ENCODE peak calls at places on chromosomes 7 and 10, in six cellular contexts. K is sigmoid colon, W is tibial nerve, P is testis, Z is IMR-90, N is transverse colon. X is an unnamed sample.

GRCh38 chr7:137423321-137423720 is 79.8 kb upstream of the PTN start:
- DNase-seq in K (no peak), W (no peak), P (no peak), Z (peak; percentile 86), N (no peak), X (no peak)

GRCh38 chr7:47360301-47360900 is 221.5 kb downstream of the TNS3 start:
- DNase-seq in K (no peak), W (no peak), P (no peak), Z (no peak), N (peak; percentile 4), X (no peak)

GRCh38 chr7:113774182-113774807 is 144.5 kb downstream of the PPP1R3A start:
- DNase-seq in K (no peak), W (no peak), P (peak; percentile 24), Z (peak; percentile 62), N (no peak), X (no peak)

GRCh38 chr10:109696981-109697775 is 226.1 kb downstream of the XPNPEP1 start:
- DNase-seq in K (no peak), W (peak; percentile 27), P (no peak), Z (no peak), N (no peak), X (no peak)

GRCh38 chr7:112080441-112080840 is 125.8 kb downstream of the DOCK4 start:
- DNase-seq in K (no peak), W (no peak), P (no peak), Z (peak; percentile 96), N (no peak), X (no peak)

GRCh38 chr10:70886921-70887665 is 1.3 kb downstream of the PCBD1 start:
- DNase-seq in K (no peak), W (no peak), P (no peak), Z (no peak), N (no peak), X (no peak)

GRCh38 chr7:27160147-27160545 is 3.7 kb upstream of the HOXA7 start:
- DNase-seq in K (peak; percentile 69), W (peak; percentile 14), P (no peak), Z (no peak), N (peak; percentile 37), X (no peak)

GRCh38 chr10:102460836-102461186 is 9.5 kb upstream of the C10orf95 start:
- DNase-seq in K (no peak), W (no peak), P (no peak), Z (no peak), N (no peak), X (no peak)

GRCh38 chr10:3424102-3424803 is 251.7 kb upstream of the PITRM1 start:
- DNase-seq in K (no peak), W (no peak), P (no peak), Z (no peak), N (no peak), X (no peak)

GRCh38 chr10:93074137-93074596 is 474 bp downstream of the CYP26A1 start:
- DNase-seq in K (no peak), W (no peak), P (no peak), Z (no peak), N (no peak), X (no peak)

GRCh38 chr7:150848561-150849115 is 3.7 kb upstream of the AOC1 start:
- DNase-seq in K (peak; percentile 26), W (no peak), P (no peak), Z (no peak), N (no peak), X (no peak)

GRCh38 chr10:120221873-120222485 is 235.0 kb upstream of the PLPP4 start:
- DNase-seq in K (no peak), W (no peak), P (peak; percentile 44), Z (no peak), N (no peak), X (no peak)

GRCh38 chr10:69662901-69663300 is 32.9 kb downstream of the FAM241B start:
- DNase-seq in K (no peak), W (no peak), P (no peak), Z (no peak), N (no peak), X (no peak)

GRCh38 chr10:14385591-14386201 is 55.0 kb upstream of the FRMD4A start:
- DNase-seq in K (no peak), W (no peak), P (no peak), Z (peak; percentile 20), N (no peak), X (no peak)

GRCh38 chr10:89079991-89080390 is 89.4 kb downstream of the FAS start:
- DNase-seq in K (no peak), W (no peak), P (no peak), Z (no peak), N (no peak), X (no peak)

GRCh38 chr10:52423369-52423768 is 109.3 kb downstream of the DKK1 start:
- DNase-seq in K (no peak), W (no peak), P (no peak), Z (peak; percentile 48), N (no peak), X (no peak)

GRCh38 chr7:42454006-42454405 is 217.0 kb upstream of the GLI3 start:
- DNase-seq in K (no peak), W (no peak), P (no peak), Z (no peak), N (no peak), X (no peak)

GRCh38 chr10:18713077-18713476 is 53.8 kb downstream of the ARL5B start:
- DNase-seq in K (no peak), W (no peak), P (no peak), Z (peak; percentile 92), N (no peak), X (peak; percentile 36)

GRCh38 chr10:21336476-21337170 is 188.9 kb downstream of the SKIDA1 start:
- DNase-seq in K (no peak), W (no peak), P (peak; percentile 54), Z (peak; percentile 97), N (no peak), X (peak; percentile 84)

GRCh38 chr7:26705567-26705966 is 158.8 kb downstream of the SKAP2 start:
- DNase-seq in K (no peak), W (no peak), P (no peak), Z (peak; percentile 97), N (no peak), X (no peak)

GRCh38 chr7:38950309-38950708 is 27.4 kb upstream of the POU6F2 start:
- DNase-seq in K (no peak), W (no peak), P (no peak), Z (peak; percentile 28), N (no peak), X (no peak)

GRCh38 chr7:51210766-51211165 is 105.8 kb downstream of the COBL start:
- DNase-seq in K (no peak), W (no peak), P (no peak), Z (no peak), N (no peak), X (no peak)

DNA sequence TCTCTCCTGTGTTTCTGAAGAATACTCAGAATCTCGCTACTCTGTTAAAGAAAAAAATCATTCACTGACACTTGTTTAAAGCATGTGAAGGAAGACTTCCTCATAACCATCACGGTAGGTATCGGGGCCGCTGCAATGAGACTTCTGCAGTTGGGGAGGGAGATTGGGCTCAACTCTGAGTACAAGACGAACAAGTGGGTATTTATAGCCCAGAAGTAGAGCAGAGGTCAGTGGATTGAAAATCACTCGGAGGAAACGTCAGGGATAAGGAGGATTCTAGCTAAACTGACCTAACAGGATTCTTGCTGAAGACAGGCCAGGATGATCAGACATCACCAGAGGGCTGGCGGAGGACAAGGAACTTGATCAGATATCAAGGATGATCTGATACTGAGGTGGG is 33.3 kb downstream of the ITPRIP start:
- DNase-seq in K (peak; percentile 60), W (no peak), P (no peak), Z (peak; percentile 1), N (no peak), X (peak; percentile 43)
- TF ChIP-seq CTCF in K (no peak), W (no peak), P (no peak), Z (no peak), N (no peak), X (no peak)

GRCh38 chr10:59872892-59873463 is 33.4 kb downstream of the CCDC6 start:
- DNase-seq in K (peak; percentile 92), W (no peak), P (peak; percentile 53), Z (peak; percentile 97), N (peak; percentile 49), X (peak; percentile 63)

GRCh38 chr10:59873924-59874323 is 32.4 kb downstream of the CCDC6 start:
- DNase-seq in K (no peak), W (no peak), P (no peak), Z (no peak), N (no peak), X (no peak)

GRCh38 chr10:59867590-59867989 is 38.8 kb downstream of the CCDC6 start:
- DNase-seq in K (no peak), W (no peak), P (no peak), Z (no peak), N (no peak), X (no peak)

GRCh38 chr10:59868974-59869940 is 37.1 kb downstream of the CCDC6 start:
- DNase-seq in K (no peak), W (no peak), P (no peak), Z (no peak), N (no peak), X (no peak)

DNA sequence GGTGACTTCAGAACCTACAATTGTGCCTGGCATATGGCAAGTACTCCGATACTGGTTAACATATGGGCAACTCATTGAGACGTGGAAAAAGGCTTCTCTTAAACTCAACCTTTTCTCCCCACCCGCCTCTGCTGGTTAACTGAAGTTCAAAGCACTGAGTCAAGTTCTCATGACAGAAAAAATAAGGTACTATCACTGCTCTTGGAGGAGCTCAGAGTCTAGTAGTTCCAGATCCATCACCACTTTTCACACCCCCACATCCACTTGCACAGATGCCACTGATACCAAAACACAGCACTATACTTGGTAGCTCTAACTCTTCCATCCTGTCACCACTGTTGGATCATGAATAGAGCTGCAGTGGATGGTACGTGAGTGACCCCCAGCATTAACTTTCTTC is 36.2 kb downstream of the CCDC6 start:
- DNase-seq in K (no peak), W (no peak), P (no peak), Z (no peak), N (no peak), X (no peak)
- H3K4me1 ChIP-seq in K (no peaks in the 10 kb centered on the region), W (peaks cover 11% of the 10 kb centered on the region), P (peaks cover 14% of the 10 kb centered on the region), Z (peaks cover 16% of the 10 kb centered on the region), N (peaks cover 67% of the 10 kb centered on the region), X (peaks cover 41% of the 10 kb centered on the region)

GRCh38 chr7:55132890-55133551 is 114.2 kb downstream of the EGFR start:
- DNase-seq in K (peak; percentile 83), W (peak; percentile 61), P (peak; percentile 53), Z (peak; percentile 100), N (peak; percentile 56), X (no peak)
- TF ChIP-seq POLR2A in K (no peak), W (no peak), P (no peak), Z (peak; percentile 43), N (no peak), X (no peak)

GRCh38 chr7:32357535-32358277 is 132.5 kb downstream of the LSM5 start:
- DNase-seq in K (no peak), W (no peak), P (no peak), Z (no peak), N (no peak), X (peak; percentile 2)
- TF ChIP-seq CTCF in K (no peak), W (no peak), P (no peak), Z (no peak), N (no peak), X (no peak)

GRCh38 chr10:103767756-103768155 is 87.6 kb downstream of the SH3PXD2A start:
- DNase-seq in K (no peak), W (no peak), P (no peak), Z (peak; percentile 33), N (no peak), X (no peak)
- H3K4me1 ChIP-seq in K (no peaks in the 10 kb centered on the region), W (peaks cover 27% of the 10 kb centered on the region), P (peaks cover 7% of the 10 kb centered on the region), Z (peaks cover 28% of the 10 kb centered on the region), N (peaks cover 25% of the 10 kb centered on the region), X (peaks cover 12% of the 10 kb centered on the region)

X was measured in thyroid gland.